ENCODE peak calls at places on chromosomes 5 and 9, in ten cellular contexts. P is effector CD8-positive, alpha-beta T cell; O is DMS153; I is sigmoid colon; Q is SW 1271; T is KBM-7; R is mucosa of gallbladder; C is suprapubic skin; B is progenitor cell of endocrine pancreas; W is NCI-H1694 treated with DMSO at 0.1 percent for 48 hours. G is an unnamed sample.

GRCh38 chr9:71253021-71253420 is 131.6 kb upstream of the TRPM3 start:
- DNase-seq in P (no peak), O (no peak), I (no peak), Q (no peak), T (no peak), R (no peak), C (no peak), B (no peak), W (no peak), G (no peak)

GRCh38 chr5:12017037-12017436 is 112.8 kb upstream of the CTNND2 start:
- DNase-seq in P (no peak), O (no peak), I (no peak), Q (no peak), T (no peak), R (no peak), C (no peak), B (no peak), W (peak), G (no peak)

GRCh38 chr9:31715250-31715649 is 669.2 kb upstream of the ACO1 start:
- DNase-seq in P (no peak), O (no peak), I (no peak), Q (no peak), T (no peak), R (no peak), C (no peak), B (no peak), W (no peak), G (no peak)

GRCh38 chr9:104863180-104863883 is 64.6 kb downstream of the ABCA1 start:
- DNase-seq in P (no peak), O (peak), I (no peak), Q (peak), T (peak), R (peak), C (no peak), B (no peak), W (peak), G (peak)

GRCh38 chr5:147763791-147764525 is 18.6 kb downstream of the JAKMIP2 start:
- DNase-seq in P (no peak), O (no peak), I (no peak), Q (peak), T (no peak), R (no peak), C (no peak), B (no peak), W (no peak), G (no peak)

GRCh38 chr5:110050640-110051345 is 361.1 kb downstream of the MAN2A1 start:
- DNase-seq in P (no peak), O (no peak), I (no peak), Q (no peak), T (no peak), R (no peak), C (no peak), B (no peak), W (no peak), G (no peak)

GRCh38 chr9:100595391-100596199 is 17.7 kb downstream of the CAVIN4 start:
- DNase-seq in P (no peak), O (peak), I (no peak), Q (peak), T (peak), R (peak), C (no peak), B (no peak), W (peak), G (no peak)

GRCh38 chr9:89854715-89855475 is 250.1 kb downstream of the GADD45G start:
- DNase-seq in P (no peak), O (no peak), I (peak), Q (no peak), T (no peak), R (no peak), C (no peak), B (no peak), W (no peak), G (no peak)

GRCh38 chr9:26723486-26723885 is 169.1 kb downstream of the CAAP1 start:
- DNase-seq in P (no peak), O (no peak), I (no peak), Q (peak), T (peak), R (no peak), C (peak), B (peak), W (peak), G (no peak)

GRCh38 chr5:55923177-55923872 is 71.4 kb downstream of the IL6ST start:
- DNase-seq in P (no peak), O (peak), I (no peak), Q (peak), T (peak), R (no peak), C (no peak), B (no peak), W (no peak), G (no peak)